ENCODE peak calls at places on chromosomes 4 and X, in four cellular contexts. W, Z, J and Q are unnamed samples.

GRCh38 chrX:81957318-81957717 is 755.4 kb downstream of the SH3BGRL start:
- DNase-seq in W (no peak), J (no peak), Z (no peak), Q (no peak)

GRCh38 chr4:40749717-40750460 is at the start of gene NSUN7:
- DNase-seq in W (peak; percentile 89), Z (peak; percentile 68), J (no peak), Q (no peak)

GRCh38 chr4:37477126-37477525 is 209.1 kb downstream of the RELL1 start:
- DNase-seq in Z (no peak), W (no peak), J (no peak), Q (no peak)

GRCh38 chr4:92104506-92104905 is 199.3 kb upstream of the GRID2 start:
- DNase-seq in J (no peak), W (no peak), Z (no peak), Q (no peak)

GRCh38 chr4:183139972-183140570 is 41.0 kb downstream of the WWC2 start:
- DNase-seq in Z (no peak), J (no peak), W (no peak), Q (no peak)

GRCh38 chr4:48698029-48698901 is 81.8 kb downstream of the FRYL start:
- DNase-seq in W (no peak), Z (no peak), J (no peak), Q (peak; percentile 92)

GRCh38 chrX:37476571-37477188 is 94.8 kb upstream of the LANCL3 start:
- DNase-seq in J (no peak), Z (no peak), W (no peak), Q (no peak)

GRCh38 chr4:1723131-1723801 is 1.9 kb downstream of the TACC3 start:
- DNase-seq in W (no peak), J (no peak), Z (peak; percentile 88), Q (no peak)

GRCh38 chr4:188661502-188661901 is 522.3 kb downstream of the TRIML1 start:
- DNase-seq in J (no peak), Z (no peak), W (no peak), Q (no peak)

GRCh38 chrX:108312011-108312410 is 126.2 kb downstream of the COL4A6 start:
- DNase-seq in W (no peak), J (no peak), Z (no peak), Q (no peak)

GRCh38 chr4:146333187-146333894 is 119.0 kb downstream of the REELD1 start:
- DNase-seq in J (no peak), Z (no peak), W (no peak), Q (no peak)

GRCh38 chrX:30965751-30966150 is 76.7 kb upstream of the TAB3 start:
- DNase-seq in W (no peak), J (no peak), Z (no peak), Q (no peak)

GRCh38 chrX:116961872-116962582 is 499.3 kb upstream of the CT83 start:
- DNase-seq in J (peak; percentile 2), Z (no peak), W (no peak), Q (no peak)

GRCh38 chr4:83561381-83561780 is 25.5 kb downstream of the GPAT3 start:
- DNase-seq in Z (no peak), W (no peak), J (no peak), Q (no peak)

GRCh38 chr4:158625544-158625943 is 46.1 kb downstream of the C4orf46 start:
- DNase-seq in Z (no peak), W (no peak), J (no peak), Q (no peak)

GRCh38 chr4:140082399-140082758 is 71.6 kb downstream of the MAML3 start:
- DNase-seq in J (no peak), Z (no peak), W (no peak), Q (no peak)